ENCODE peak calls at places on chromosomes 5 and 9, in nine cellular contexts. O is aorta, Y is iPS-NIHi11, M is NCI-H1105, G is nucleus accumbens, X is NCI-H1930, J is NCI-H774, F is amniotic stem cell, A is mesendoderm. Q is an unnamed sample.
A peak's percentile ranks its signal among the peaks of the same experiment; 100 is the strongest.

GRCh38 chr5:151086192-151086869 is 5.5 kb upstream of the TNIP1 start:
- DNase-seq in A (no peak), O (no peak), F (no peak), J (no peak), M (no peak), X (no peak), G (no peak), Y (no peak), Q (no peak)

GRCh38 chr9:137705443-137705863 is 86.6 kb downstream of the EHMT1 start:
- DNase-seq in A (no peak), X (no peak), J (no peak), M (no peak), F (no peak), G (no peak), Y (no peak), O (no peak), Q (no peak)

GRCh38 chr9:126986506-126986951 is 71.9 kb downstream of the RALGPS1 start:
- DNase-seq in J (no peak), A (no peak), X (no peak), F (no peak), Y (no peak), M (no peak), O (no peak), G (no peak), Q (no peak)

GRCh38 chr5:80745490-80745889 is 90.7 kb upstream of the DHFR start:
- DNase-seq in O (no peak), G (no peak), Y (no peak), M (no peak), F (no peak), J (no peak), A (no peak), X (no peak), Q (no peak)

GRCh38 chr9:91495450-91495849 is 71.8 kb upstream of the NFIL3 start:
- DNase-seq in Y (no peak), X (no peak), A (no peak), F (peak; percentile 92), O (no peak), J (no peak), G (no peak), M (no peak), Q (no peak)

GRCh38 chr5:155024015-155024414 is 10.5 kb downstream of the KIF4B start:
- DNase-seq in G (no peak), Y (peak; percentile 44), X (no peak), A (peak; percentile 45), J (no peak), O (no peak), M (no peak), F (no peak), Q (no peak)

GRCh38 chr5:80275347-80275746 is 19.5 kb upstream of the SERINC5 start:
- DNase-seq in G (no peak), J (no peak), F (no peak), O (no peak), Y (peak; percentile 46), X (no peak), A (peak; percentile 78), M (no peak), Q (no peak)

GRCh38 chr9:134175808-134176598 is 11.6 kb upstream of the RNU6ATAC start:
- DNase-seq in Y (no peak), M (no peak), O (peak; percentile 36), J (no peak), G (no peak), F (no peak), A (no peak), X (no peak), Q (no peak)

GRCh38 chr9:122085260-122085659 is 7.8 kb downstream of the TTLL11 start:
- DNase-seq in G (no peak), X (no peak), A (no peak), O (no peak), F (no peak), Y (no peak), J (no peak), M (no peak), Q (no peak)

GRCh38 chr9:82419827-82420486 is 431.4 kb downstream of the SPATA31D1 start:
- DNase-seq in O (no peak), Y (no peak), F (no peak), X (no peak), M (no peak), J (no peak), A (no peak), G (no peak), Q (no peak)

GRCh38 chr9:114896344-114896743 is 34.0 kb downstream of the TNFSF8 start:
- DNase-seq in F (no peak), G (no peak), O (no peak), X (no peak), J (no peak), A (no peak), Y (no peak), M (no peak), Q (no peak)

GRCh38 chr5:56676091-56676768 is 139.1 kb upstream of the MAP3K1 start:
- DNase-seq in Y (no peak), O (no peak), M (no peak), G (no peak), A (no peak), F (no peak), X (no peak), J (no peak), Q (no peak)

GRCh38 chr5:21236104-21236503 is 1248.1 kb upstream of the CDH18 start:
- DNase-seq in M (no peak), F (no peak), G (no peak), J (no peak), X (no peak), Y (no peak), A (no peak), O (no peak), Q (no peak)

GRCh38 chr9:136690841-136691261 is 3.6 kb upstream of the AGPAT2 start:
- DNase-seq in Y (no peak), F (no peak), J (no peak), G (no peak), X (no peak), A (no peak), M (no peak), O (no peak), Q (no peak)

GRCh38 chr5:31220968-31221367 is 27.5 kb downstream of the CDH6 start:
- DNase-seq in J (peak; percentile 20), O (no peak), A (peak; percentile 24), G (no peak), Y (no peak), X (no peak), F (no peak), M (no peak), Q (peak; percentile 69)

GRCh38 chr5:50328193-50328729 is 112.8 kb downstream of the EMB start:
- DNase-seq in G (no peak), X (no peak), A (no peak), Y (no peak), M (no peak), J (no peak), F (no peak), O (no peak), Q (no peak)

GRCh38 chr5:173012882-173013281 is 29.3 kb downstream of the ATP6V0E1 start:
- DNase-seq in O (peak; percentile 76), M (no peak), A (no peak), J (no peak), Y (no peak), X (no peak), G (no peak), F (no peak), Q (no peak)

GRCh38 chr9:33297455-33297854 is 7.1 kb downstream of the NFX1 start:
- DNase-seq in X (no peak), J (no peak), G (no peak), M (peak; percentile 12), F (no peak), O (peak; percentile 74), Y (no peak), A (no peak), Q (peak; percentile 61)

GRCh38 chr9:96344458-96345180 is 38.9 kb downstream of the SLC35D2 start:
- DNase-seq in A (peak; percentile 85), M (peak; percentile 25), F (peak; percentile 48), O (no peak), X (no peak), J (peak; percentile 46), Y (peak; percentile 86), G (no peak), Q (peak; percentile 46)

GRCh38 chr5:176536132-176536901 is 885 bp downstream of the RNF44 start:
- DNase-seq in A (peak; percentile 91), M (no peak), O (peak; percentile 91), F (peak; percentile 23), X (peak; percentile 32), J (peak; percentile 31), Y (peak; percentile 88), G (peak; percentile 32), Q (peak; percentile 26)

GRCh38 chr9:114446036-114446435 is 58.3 kb upstream of the AKNA start:
- DNase-seq in X (no peak), Y (no peak), A (no peak), M (no peak), O (no peak), G (no peak), F (no peak), J (no peak), Q (no peak)

GRCh38 chr9:24738421-24738961 is 192.8 kb upstream of the IZUMO3 start:
- DNase-seq in G (no peak), J (no peak), M (no peak), Y (no peak), O (no peak), F (no peak), X (no peak), A (no peak), Q (no peak)